ENCODE peak calls at places on chromosomes 7 and 10, in ten cellular contexts. Y is pancreas, F is AG09309, N is GM06990, M is mesendoderm, G is PC-9, Q is GM23338, B is A549, Z is fibroblast of pulmonary artery, E is SJSA1. L is an unnamed sample.

GRCh38 chr7:8668627-8669500 is 235.5 kb downstream of the NXPH1 start:
- DNase-seq in Z (no peak), Q (no peak), B (no peak), E (no peak), Y (no peak), G (no peak), F (no peak), M (no peak), N (no peak), L (no peak)

GRCh38 chr7:6398943-6399342 is 48.8 kb downstream of the DAGLB start:
- DNase-seq in B (no peak), E (no peak), F (no peak), Y (no peak), N (no peak), Z (peak), Q (peak), M (no peak), G (no peak), L (no peak)

GRCh38 chr7:148884049-148884298 is at the start of gene EZH2:
- DNase-seq in B (no peak), Q (no peak), F (no peak), E (no peak), Y (no peak), Z (no peak), M (no peak), N (no peak), G (no peak), L (no peak)

GRCh38 chr10:86665218-86665607 is 3.1 kb upstream of the LDB3 start:
- DNase-seq in Y (no peak), M (peak), F (no peak), G (no peak), B (no peak), Q (no peak), N (no peak), E (no peak), Z (no peak), L (no peak)

GRCh38 chr7:124930173-124930623 is 573 bp upstream of the POT1 start:
- DNase-seq in Z (no peak), E (no peak), F (no peak), G (no peak), N (no peak), B (no peak), M (no peak), Y (no peak), Q (no peak), L (no peak)

GRCh38 chr10:133351408-133352318 is 4.5 kb downstream of the PRAP1 start:
- DNase-seq in Q (peak), Y (no peak), M (peak), F (no peak), G (no peak), E (no peak), B (no peak), Z (no peak), N (no peak), L (no peak)

GRCh38 chr7:81175291-81175942 is 256.6 kb upstream of the SEMA3C start:
- DNase-seq in N (no peak), Z (no peak), G (peak), Q (no peak), B (no peak), M (peak), F (no peak), E (no peak), Y (no peak), L (no peak)

GRCh38 chr7:117715784-117716445 is 157.3 kb downstream of the CTTNBP2 start:
- DNase-seq in B (peak), M (peak), E (no peak), Z (peak), G (peak), N (no peak), F (peak), Y (no peak), Q (peak), L (peak)

GRCh38 chr7:155398944-155399343 is 59.0 kb upstream of the EN2 start:
- DNase-seq in G (no peak), N (no peak), Y (no peak), M (no peak), B (no peak), Q (no peak), Z (no peak), E (no peak), F (no peak), L (no peak)

GRCh38 chr10:114822771-114823463 is 1.3 kb downstream of the FHIP2A start:
- DNase-seq in E (no peak), G (peak), B (no peak), M (no peak), Q (no peak), Z (peak), N (no peak), Y (no peak), F (no peak), L (no peak)
- H3K4me3 ChIP-seq in E (peak), G (peak), B (peak), M (peak), Q (peak), Z (peak), N (peak), Y (peak), F (peak), L (peak)

GRCh38 chr7:85405503-85405902 is 218.6 kb upstream of the SEMA3D start:
- DNase-seq in G (no peak), M (no peak), B (no peak), Y (no peak), F (no peak), E (no peak), Q (no peak), Z (no peak), N (no peak), L (no peak)

GRCh38 chr7:85405016-85405415 is 218.2 kb upstream of the SEMA3D start:
- DNase-seq in N (no peak), F (no peak), M (no peak), B (no peak), E (no peak), Q (no peak), G (no peak), Z (peak), Y (no peak), L (no peak)

DNA sequence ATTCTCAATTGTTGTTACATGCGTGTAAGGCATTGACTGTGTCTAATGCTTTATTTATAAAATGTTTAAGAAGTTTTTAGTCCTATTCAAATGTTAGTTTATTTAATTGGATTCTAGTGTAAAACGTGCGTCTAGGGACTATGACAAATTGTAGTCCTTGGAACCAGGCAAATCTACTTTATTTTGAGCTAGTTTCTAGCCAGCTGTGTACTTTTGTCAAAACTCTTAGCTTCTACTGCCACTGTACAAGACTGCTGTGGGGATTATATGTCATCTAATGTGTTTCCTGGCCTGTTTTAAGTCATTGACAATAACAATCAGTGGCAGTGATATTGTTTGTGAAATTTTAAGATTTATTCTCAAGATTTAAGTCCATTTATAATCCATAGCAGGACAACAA is 220.5 kb upstream of the SEMA3D start:
- DNase-seq in Q (no peak), E (no peak), N (no peak), Y (no peak), M (no peak), Z (no peak), G (no peak), B (no peak), F (no peak), L (no peak)
- H3K4me3 ChIP-seq in Q (no peak), E (no peak), N (no peak), Y (no peak), M (no peak), Z (no peak), G (no peak), B (no peak), F (no peak), L (no peak)

GRCh38 chr10:17673517-17674051 is 29.6 kb downstream of the STAM start:
- DNase-seq in F (peak), E (peak), M (peak), B (peak), N (no peak), G (peak), Z (peak), Y (no peak), Q (peak), L (no peak)
- H3K4me3 ChIP-seq in F (no peak), E (no peak), M (no peak), B (peak), N (no peak), G (no peak), Z (no peak), Y (no peak), Q (no peak), L (no peak)

DNA sequence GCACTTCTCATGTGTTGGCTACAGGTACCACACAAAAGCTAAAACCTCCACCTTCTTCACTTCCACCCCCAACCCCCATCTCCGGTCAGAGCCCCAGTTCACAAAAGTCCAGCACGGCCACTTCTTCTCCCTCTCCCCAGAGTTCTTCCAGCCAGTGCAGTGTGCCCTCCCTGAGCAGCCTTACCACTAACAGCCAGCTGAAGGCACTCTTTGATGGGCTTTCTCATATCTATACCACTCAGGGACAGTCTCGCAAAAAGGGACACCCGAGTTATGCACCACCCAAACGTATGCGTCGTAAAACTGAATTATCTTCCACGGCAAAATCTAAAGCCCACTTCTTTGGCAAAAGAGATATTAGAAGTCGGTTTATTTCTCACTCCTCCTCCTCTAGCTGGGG is 135.7 kb upstream of the SAMD8 start:
- DNase-seq in N (no peak), F (no peak), Z (no peak), M (no peak), Y (no peak), G (no peak), E (no peak), B (no peak), Q (no peak), L (no peak)
- H3K4me3 ChIP-seq in N (no peak), F (no peak), Z (no peak), M (no peak), Y (no peak), G (no peak), E (no peak), B (no peak), Q (no peak), L (no peak)